ENCODE peak calls at places on chromosomes 5 and 9, in four cellular contexts. X is left ventricle myocardium inferior; C is IMR-90; L is CD4-positive, CD25-positive, alpha-beta regulatory T cell. Z is an unnamed sample. For H3K27me3 and H3K36me3, the result is how much of the 10 kb centered on the place peaks cover.

GRCh38 chr5:130323804-130324454 is 419.7 kb downstream of the CHSY3 start:
- DNase-seq in C (no peak), L (no peak), X (no peak), Z (no peak)

GRCh38 chr5:94893404-94894145 is 275.1 kb downstream of the SLF1 start:
- DNase-seq in L (no peak), C (peak), X (no peak), Z (peak)

GRCh38 chr5:101829255-101829654 is 466.8 kb downstream of the SLCO4C1 start:
- DNase-seq in X (no peak), L (no peak), C (no peak), Z (no peak)

GRCh38 chr5:160649304-160649703 is 202.7 kb downstream of the ATP10B start:
- DNase-seq in X (no peak), C (no peak), L (peak), Z (no peak)

GRCh38 chr9:18256574-18256973 is 217.4 kb upstream of the ADAMTSL1 start:
- DNase-seq in C (peak), X (no peak), L (no peak), Z (no peak)

GRCh38 chr9:20884985-20885593 is 146.4 kb downstream of the HACD4 start:
- DNase-seq in L (peak), X (peak), C (peak), Z (no peak)

GRCh38 chr9:70802206-70802605 is 319.2 kb downstream of the TRPM3 start:
- DNase-seq in C (no peak), X (no peak), L (no peak), Z (no peak)

GRCh38 chr5:137656558-137656957 is 79.3 kb downstream of the KLHL3 start:
- DNase-seq in X (no peak), L (no peak), C (no peak), Z (no peak)

GRCh38 chr9:134564431-134565170 is 77.0 kb upstream of the COL5A1 start:
- DNase-seq in C (peak), X (no peak), L (no peak), Z (no peak)

GRCh38 chr9:33233659-33234335 is 6.2 kb upstream of the SPINK4 start:
- DNase-seq in L (no peak), C (peak), X (no peak), Z (no peak)

GRCh38 chr5:98330871-98331270 is 442.6 kb upstream of the RGMB start:
- DNase-seq in X (no peak), C (no peak), L (no peak), Z (no peak)

GRCh38 chr9:131447148-131447547 is 53.3 kb downstream of the PRRC2B start:
- DNase-seq in L (no peak), C (no peak), X (no peak), Z (no peak)

GRCh38 chr9:109317311-109317978 is 3.4 kb downstream of the EPB41L4B start:
- DNase-seq in L (no peak), X (no peak), C (no peak), Z (no peak)

GRCh38 chr9:82412586-82412985 is 424.0 kb downstream of the SPATA31D1 start:
- DNase-seq in C (peak), L (no peak), X (no peak), Z (no peak)

GRCh38 chr5:158313027-158313738 is 454.2 kb upstream of the CLINT1 start:
- DNase-seq in C (no peak), X (no peak), L (no peak), Z (peak)

GRCh38 chr9:134785325-134786108 is 95.1 kb upstream of the FCN2 start:
- DNase-seq in L (no peak), X (peak), C (no peak), Z (no peak)

GRCh38 chr5:75052461-75053285 is at the start of gene GCNT4:
- DNase-seq in X (peak), C (peak), L (peak), Z (peak)

GRCh38 chr9:93905473-93906133 is 49.6 kb downstream of the BARX1 start:
- DNase-seq in C (no peak), X (no peak), L (peak), Z (peak)

GRCh38 chr5:170289749-170290148 is 7.8 kb downstream of the LCP2 start:
- DNase-seq in L (no peak), C (no peak), X (peak), Z (no peak)

GRCh38 chr9:37529111-37529510 is 43.4 kb downstream of the POLR1E start:
- DNase-seq in X (no peak), C (no peak), L (peak), Z (no peak)

GRCh38 chr9:104864675-104865104 is 63.3 kb downstream of the ABCA1 start:
- DNase-seq in X (no peak), L (no peak), C (peak), Z (no peak)

GRCh38 chr9:104868687-104869404 is 59.1 kb downstream of the ABCA1 start:
- DNase-seq in L (no peak), X (peak), C (peak), Z (peak)

GRCh38 chr9:104863180-104863883 is 64.6 kb downstream of the ABCA1 start:
- DNase-seq in C (peak), X (no peak), L (peak), Z (peak)

GRCh38 chr9:104868303-104868686 is 59.7 kb downstream of the ABCA1 start:
- DNase-seq in L (no peak), C (no peak), X (no peak), Z (no peak)

GRCh38 chr9:104866186-104866585 is 61.8 kb downstream of the ABCA1 start:
- DNase-seq in C (peak), X (no peak), L (no peak), Z (no peak)
- H3K4me3 ChIP-seq in C (no peak), X (no peak), L (no peak), Z (no peak)

DNA sequence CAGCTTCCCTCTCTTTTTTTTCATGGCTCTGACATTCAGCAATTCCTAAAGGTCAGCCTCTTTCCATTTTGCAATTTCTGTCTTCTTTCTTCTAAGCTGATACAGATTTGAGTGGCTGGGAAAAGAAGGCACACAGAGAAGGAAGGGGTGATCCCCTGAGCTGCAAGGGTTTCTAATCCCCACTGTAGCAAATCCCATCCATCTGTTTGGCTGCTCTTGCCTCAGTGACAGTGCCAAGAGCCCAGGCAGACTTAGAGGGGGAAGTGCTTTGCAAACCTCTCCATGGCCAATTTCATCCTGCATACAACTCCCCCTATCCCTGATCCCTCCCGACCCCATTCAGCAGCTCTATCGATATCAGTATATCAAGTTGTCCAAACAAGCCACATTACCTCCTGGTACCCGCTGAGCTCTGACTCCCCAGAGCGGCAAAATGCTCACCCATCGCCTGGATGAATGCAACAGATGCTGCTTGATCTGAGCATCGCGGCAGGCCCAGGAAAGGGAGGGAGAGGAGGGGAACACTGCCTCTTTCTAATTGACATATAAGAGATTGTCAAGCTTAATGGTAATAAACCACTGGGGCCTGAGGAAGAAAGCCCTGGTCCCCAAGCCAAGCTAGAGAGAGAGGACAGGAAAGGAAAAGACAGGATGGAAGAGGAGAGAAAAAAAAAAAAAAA is 268.9 kb downstream of the ASTN2 start:
- DNase-seq in C (no peak), X (no peak), L (no peak), Z (no peak)
- H3K27me3 ChIP-seq in C (under half), X (under half), L (under half), Z (under half)

GRCh38 chr5:175513297-175513696 is 34.9 kb downstream of the SFXN1 start:
- DNase-seq in C (no peak), L (no peak), X (no peak), Z (no peak)
- H3K36me3 ChIP-seq in C (under half), L (half or more), X (half or more), Z (under half)

GRCh38 chr5:176134529-176135223 is 103.5 kb upstream of the SIMC1 start:
- DNase-seq in X (no peak), C (no peak), L (no peak), Z (peak)
- H3K4me3 ChIP-seq in X (no peak), C (no peak), L (no peak), Z (no peak)

GRCh38 chr5:55231029-55231475 is 2.4 kb downstream of the CCNO start:
- DNase-seq in C (peak), X (no peak), L (no peak), Z (no peak)
- H3K27me3 ChIP-seq in C (half or more), X (half or more), L (under half), Z (half or more)

DNA sequence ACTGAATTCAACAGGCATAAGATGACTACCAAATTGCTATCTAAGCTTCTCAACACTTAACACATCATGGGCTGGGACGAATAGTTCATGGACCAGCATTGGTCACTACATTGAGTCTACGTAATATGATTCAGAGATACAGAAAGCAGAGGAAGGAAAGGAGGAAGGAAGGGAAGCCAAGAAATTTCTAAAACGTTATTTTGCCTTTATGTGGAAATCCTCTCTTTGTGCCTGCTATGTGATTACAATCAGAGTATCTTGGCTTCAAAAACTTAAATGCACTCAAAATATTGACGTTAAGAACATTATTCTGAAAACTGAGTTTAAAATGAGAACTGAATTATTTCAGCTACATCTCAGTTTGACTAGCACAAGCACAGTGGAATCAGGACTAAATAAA is 88.1 kb upstream of the RETREG1 start:
- DNase-seq in X (no peak), C (no peak), L (no peak), Z (no peak)
- H3K36me3 ChIP-seq in X (under half), C (half or more), L (under half), Z (half or more)

GRCh38 chr5:172769324-172769597 is 1.7 kb downstream of the DUSP1 start:
- DNase-seq in L (no peak), X (no peak), C (no peak), Z (no peak)

GRCh38 chr5:172768573-172769323 is 2.2 kb downstream of the DUSP1 start:
- DNase-seq in C (peak), L (no peak), X (no peak), Z (no peak)

GRCh38 chr5:172769598-172770373 is 1.2 kb downstream of the DUSP1 start:
- DNase-seq in C (peak), L (no peak), X (no peak), Z (peak)

GRCh38 chr5:172766287-172767104 is 4.5 kb downstream of the DUSP1 start:
- DNase-seq in C (peak), L (no peak), X (peak), Z (no peak)

DNA sequence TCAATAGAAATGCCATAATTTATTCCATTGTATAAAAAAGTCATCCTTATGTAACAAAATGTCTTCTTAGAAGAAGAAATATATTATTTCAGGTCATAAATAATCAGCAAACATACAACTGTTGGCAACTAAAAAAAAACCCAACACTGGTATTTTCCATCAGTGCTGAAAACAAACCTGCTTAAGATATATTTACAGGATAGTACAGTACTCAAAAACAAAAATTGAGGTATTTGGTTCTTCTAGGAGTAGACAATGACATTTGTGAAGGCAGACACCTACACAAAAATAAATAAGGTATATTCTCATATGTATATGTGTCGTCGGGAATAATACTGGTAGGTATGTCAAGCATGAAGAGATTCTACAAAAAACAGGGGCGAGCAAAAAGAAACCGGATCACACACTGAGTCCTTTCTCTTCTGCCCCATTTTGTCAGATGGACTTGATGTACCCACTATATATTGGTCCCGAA is 2.9 kb downstream of the DUSP1 start:
- DNase-seq in L (no peak), C (no peak), X (no peak), Z (no peak)
- H3K4me3 ChIP-seq in L (peak), C (peak), X (peak), Z (no peak)

GRCh38 chr5:149682532-149683076 is 47.5 kb upstream of the PPARGC1B start:
- DNase-seq in X (no peak), C (no peak), L (no peak), Z (no peak)

GRCh38 chr5:149688406-149688805 is 41.7 kb upstream of the PPARGC1B start:
- DNase-seq in X (no peak), L (no peak), C (no peak), Z (no peak)

GRCh38 chr5:149687789-149688188 is 42.3 kb upstream of the PPARGC1B start:
- DNase-seq in C (no peak), L (no peak), X (no peak), Z (no peak)

GRCh38 chr5:149684371-149684770 is 45.7 kb upstream of the PPARGC1B start:
- DNase-seq in X (no peak), L (no peak), C (no peak), Z (no peak)

GRCh38 chr5:149685494-149685893 is 44.6 kb upstream of the PPARGC1B start:
- DNase-seq in X (no peak), C (no peak), L (no peak), Z (no peak)
- H3K27me3 ChIP-seq in X (under half), C (half or more), L (under half), Z (under half)

GRCh38 chr5:66174338-66174737 is 30.2 kb downstream of the SREK1 start:
- DNase-seq in X (no peak), L (peak), C (peak), Z (no peak)
- H3K36me3 ChIP-seq in X (half or more), L (half or more), C (under half), Z (under half)

Z was measured in H7.